ENCODE peak calls at places on chromosome 12, in seven cellular contexts. N, K, A, Q, Z, E and V are unnamed samples.

GRCh38 chr12:48961331-48961730 is 4.0 kb upstream of the ARF3 start:
- DNase-seq in N (no peak), K (no peak), A (no peak), Q (no peak), Z (no peak), E (no peak), V (no peak)

GRCh38 chr12:116002890-116003536 is 274.5 kb downstream of the MED13L start:
- DNase-seq in N (no peak), K (no peak), A (peak; percentile 46), Q (peak; percentile 34), Z (no peak), E (no peak), V (no peak)

GRCh38 chr12:116718578-116719454 is 19.1 kb downstream of the SPRING1 start:
- DNase-seq in N (no peak), K (no peak), A (no peak), Q (peak; percentile 45), Z (no peak), E (no peak), V (peak; percentile 36)

GRCh38 chr12:92765871-92766270 is 63.1 kb downstream of the PLEKHG7 start:
- DNase-seq in N (no peak), K (no peak), A (no peak), Q (no peak), Z (no peak), E (no peak), V (no peak)

GRCh38 chr12:20309504-20310148 is 58.7 kb upstream of the PDE3A start:
- DNase-seq in N (no peak), K (no peak), A (no peak), Q (no peak), Z (no peak), E (no peak), V (no peak)

GRCh38 chr12:4806439-4807115 is 86.4 kb downstream of the GALNT8 start:
- DNase-seq in N (no peak), K (no peak), A (no peak), Q (no peak), Z (no peak), E (no peak), V (peak; percentile 1)

GRCh38 chr12:100554608-100555077 is 18.8 kb upstream of the GAS2L3 start:
- DNase-seq in N (peak; percentile 38), K (peak; percentile 72), A (no peak), Q (peak; percentile 95), Z (peak; percentile 77), E (no peak), V (peak; percentile 79)

GRCh38 chr12:41532072-41532471 is 344.0 kb downstream of the PDZRN4 start:
- DNase-seq in N (no peak), K (no peak), A (no peak), Q (no peak), Z (no peak), E (no peak), V (peak; percentile 32)

GRCh38 chr12:111451649-111452129 is 46.0 kb downstream of the SH2B3 start:
- DNase-seq in N (peak; percentile 8), K (no peak), A (no peak), Q (peak; percentile 72), Z (peak; percentile 62), E (no peak), V (peak; percentile 53)

GRCh38 chr12:49059063-49059384 is 1.6 kb downstream of the KMT2D start:
- DNase-seq in N (no peak), K (no peak), A (no peak), Q (no peak), Z (peak; percentile 36), E (no peak), V (no peak)

GRCh38 chr12:58933068-58933681 is 12.9 kb upstream of the LRIG3 start:
- DNase-seq in N (no peak), K (no peak), A (no peak), Q (no peak), Z (no peak), E (no peak), V (no peak)

GRCh38 chr12:123363743-123364531 is 710 bp downstream of the SBNO1 start:
- DNase-seq in N (peak; percentile 24), K (no peak), A (no peak), Q (peak; percentile 32), Z (peak; percentile 54), E (no peak), V (peak; percentile 11)

GRCh38 chr12:90061834-90062233 is 353.2 kb upstream of the ATP2B1 start:
- DNase-seq in N (no peak), K (no peak), A (no peak), Q (no peak), Z (no peak), E (no peak), V (peak; percentile 19)

GRCh38 chr12:29350080-29350479 is 30.9 kb downstream of the ERGIC2 start:
- DNase-seq in N (no peak), K (no peak), A (no peak), Q (peak; percentile 71), Z (peak; percentile 1), E (no peak), V (peak; percentile 63)

GRCh38 chr12:76340680-76341435 is 7.4 kb downstream of the BBS10 start:
- DNase-seq in N (no peak), K (no peak), A (no peak), Q (no peak), Z (no peak), E (no peak), V (no peak)

GRCh38 chr12:57342207-57342691 is 88.6 kb downstream of the R3HDM2 start:
- DNase-seq in N (no peak), K (peak; percentile 4), A (no peak), Q (peak; percentile 50), Z (peak; percentile 48), E (no peak), V (peak; percentile 7)

GRCh38 chr12:65156366-65156831 is 13.0 kb upstream of the LEMD3 start:
- DNase-seq in N (no peak), K (no peak), A (no peak), Q (peak; percentile 36), Z (no peak), E (no peak), V (no peak)

GRCh38 chr12:47736877-47737676 is 11.8 kb upstream of the ENDOU start:
- DNase-seq in N (peak; percentile 96), K (peak; percentile 24), A (peak; percentile 92), Q (peak; percentile 75), Z (peak; percentile 84), E (peak; percentile 82), V (no peak)

GRCh38 chr12:67728296-67728666 is 79.7 kb downstream of the DYRK2 start:
- DNase-seq in N (peak; percentile 33), K (no peak), A (no peak), Q (no peak), Z (peak; percentile 64), E (no peak), V (no peak)

GRCh38 chr12:96809522-96809921 is 97.5 kb upstream of the NEDD1 start:
- DNase-seq in N (no peak), K (no peak), A (no peak), Q (no peak), Z (no peak), E (no peak), V (no peak)

GRCh38 chr12:124015791-124016510 is 42.9 kb downstream of the ZNF664 start:
- DNase-seq in N (no peak), K (no peak), A (no peak), Q (no peak), Z (no peak), E (no peak), V (no peak)

GRCh38 chr12:131897276-131897675 is 2.9 kb downstream of the ULK1 start:
- DNase-seq in N (peak; percentile 35), K (no peak), A (no peak), Q (no peak), Z (no peak), E (no peak), V (no peak)

GRCh38 chr12:93447555-93448265 is 6.0 kb upstream of the UBE2N start:
- DNase-seq in N (no peak), K (no peak), A (no peak), Q (no peak), Z (no peak), E (no peak), V (no peak)

GRCh38 chr12:123387508-123388217 is 3.7 kb downstream of the KMT5A start:
- DNase-seq in N (no peak), K (no peak), A (no peak), Q (no peak), Z (no peak), E (no peak), V (no peak)

GRCh38 chr12:92745874-92746553 is 43.2 kb downstream of the PLEKHG7 start:
- DNase-seq in N (peak; percentile 38), K (peak; percentile 68), A (peak; percentile 89), Q (peak; percentile 95), Z (peak; percentile 10), E (peak; percentile 44), V (peak; percentile 95)

DNA sequence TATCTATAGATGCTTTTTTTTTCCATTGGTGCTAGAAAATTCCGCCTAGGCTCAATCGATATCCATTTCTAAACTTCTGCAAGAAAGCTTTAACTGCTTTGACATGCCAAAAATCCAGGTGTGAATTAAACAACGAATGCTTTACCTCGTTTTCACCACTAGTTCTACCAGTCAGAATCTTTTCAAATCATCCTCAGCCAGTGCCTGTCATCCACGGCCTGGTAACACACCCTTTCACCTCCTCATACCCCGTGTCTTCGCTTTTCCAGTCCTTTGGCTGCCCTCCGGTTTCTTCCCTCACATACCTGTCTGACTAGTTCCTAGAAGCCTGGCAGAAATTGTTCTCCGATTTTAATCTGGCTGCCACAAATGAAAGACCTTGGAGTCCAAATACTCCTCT is 1.4 kb upstream of the PHC1 start:
- DNase-seq in N (peak; percentile 27), K (no peak), A (no peak), Q (no peak), Z (peak; percentile 41), E (no peak), V (peak; percentile 80)
- TF ChIP-seq CTCF in N (peak; percentile 23), K (peak; percentile 10), A (no peak), Q (no peak), Z (no peak), E (peak; percentile 6), V (peak; percentile 48)

DNA sequence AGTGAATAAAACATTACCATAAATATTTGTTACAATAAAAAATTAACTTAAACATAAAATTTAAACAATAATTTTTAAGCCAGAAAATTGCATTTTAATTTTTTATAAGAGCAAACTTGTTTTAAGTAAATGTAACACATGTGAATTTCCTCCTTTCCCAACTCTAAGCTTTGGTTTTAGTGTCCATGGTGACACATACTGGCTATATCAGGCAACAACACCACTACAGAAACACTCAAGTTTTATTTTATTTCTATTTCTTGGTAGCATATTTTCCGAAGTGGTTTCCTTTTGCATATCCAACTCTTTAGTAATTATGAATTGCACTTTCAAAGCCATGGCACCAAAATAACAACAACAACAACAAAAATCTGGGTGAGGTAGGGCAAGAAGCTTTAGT is 2.2 kb downstream of the NELL2 start:
- DNase-seq in N (no peak), K (no peak), A (no peak), Q (peak; percentile 18), Z (peak; percentile 20), E (no peak), V (peak; percentile 15)
- TF ChIP-seq CTCF in N (no peak), K (no peak), A (no peak), Q (no peak), Z (peak; percentile 38), E (peak; percentile 17), V (peak; percentile 24)

GRCh38 chr12:6570264-6570887 is 2.3 kb upstream of the NOP2 start:
- DNase-seq in N (peak; percentile 61), K (no peak), A (no peak), Q (peak; percentile 26), Z (peak; percentile 83), E (no peak), V (peak; percentile 40)
- TF ChIP-seq CTCF in N (peak; percentile 14), K (peak; percentile 50), A (peak; percentile 16), Q (peak; percentile 52), Z (peak; percentile 71), E (no peak), V (peak; percentile 56)

DNA sequence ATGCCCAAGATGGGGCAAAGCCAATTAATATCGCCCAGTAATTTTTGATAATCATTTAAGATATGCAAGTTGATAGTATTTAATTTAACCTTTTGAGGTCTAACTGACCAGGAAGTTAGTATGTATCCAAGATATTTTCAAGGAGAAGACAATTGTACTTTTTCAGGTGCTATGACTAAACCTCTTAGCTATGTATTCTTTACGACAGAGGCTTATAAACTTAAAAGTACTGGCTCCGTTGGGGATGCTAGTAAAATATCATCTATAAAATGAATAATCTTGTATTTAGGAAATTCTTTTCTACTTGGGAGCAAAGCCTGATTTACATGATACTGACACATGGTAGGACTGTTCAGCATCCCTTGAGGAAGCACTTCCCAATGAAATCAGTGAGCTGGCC is 40.3 kb downstream of the TMTC3 start:
- DNase-seq in N (no peak), K (no peak), A (no peak), Q (no peak), Z (no peak), E (no peak), V (no peak)
- TF ChIP-seq CTCF in N (no peak), K (no peak), A (no peak), Q (no peak), Z (no peak), E (no peak), V (no peak)